ENCODE peak calls at places on chromosomes 2 and 18, in five cellular contexts. I is naive thymus-derived CD8-positive, alpha-beta T cell; V is 8988T; X is HT-29; E is mucosa of gallbladder. N is an unnamed sample.

GRCh38 chr2:65186093-65186868 is 41.4 kb upstream of the ACTR2 start:
- DNase-seq in E (no peak), I (no peak), X (no peak), V (no peak), N (no peak)

GRCh38 chr2:101263377-101263800 is 10.7 kb downstream of the CNOT11 start:
- DNase-seq in I (no peak), V (no peak), X (no peak), E (no peak), N (no peak)

GRCh38 chr2:168567840-168568239 is 111.8 kb downstream of the CERS6 start:
- DNase-seq in E (no peak), X (no peak), I (no peak), V (no peak), N (no peak)

GRCh38 chr2:120447122-120447785 is 101.3 kb downstream of the INHBB start:
- DNase-seq in I (no peak), V (no peak), X (no peak), E (no peak), N (no peak)

GRCh38 chr2:117973498-117974082 is 40.3 kb downstream of the CCDC93 start:
- DNase-seq in I (no peak), E (no peak), V (no peak), X (no peak), N (no peak)

GRCh38 chr2:9782197-9782719 is 61.0 kb upstream of the TAF1B start:
- DNase-seq in V (no peak), E (no peak), I (no peak), X (peak), N (peak)

GRCh38 chr2:64688909-64689308 is 35.2 kb upstream of the SERTAD2 start:
- DNase-seq in V (no peak), X (no peak), I (no peak), E (no peak), N (no peak)

GRCh38 chr18:318791-319291 is 51.0 kb upstream of the THOC1 start:
- DNase-seq in I (no peak), X (no peak), V (no peak), E (no peak), N (no peak)

GRCh38 chr2:101698419-101699190 is 1.1 kb downstream of the MAP4K4 start:
- DNase-seq in V (no peak), X (peak), I (peak), E (no peak), N (no peak)

GRCh38 chr2:95539836-95540235 is 52.0 kb upstream of the TRIM43 start:
- DNase-seq in V (no peak), I (no peak), X (no peak), E (no peak), N (no peak)

GRCh38 chr2:238927746-238928519 is 80.0 kb downstream of the TWIST2 start:
- DNase-seq in X (no peak), E (no peak), I (no peak), V (no peak), N (no peak)

GRCh38 chr2:88416016-88416663 is 36.4 kb downstream of the FOXI3 start:
- DNase-seq in E (no peak), X (no peak), I (no peak), V (no peak), N (no peak)

GRCh38 chr2:219713110-219713509 is 85.7 kb downstream of the SLC4A3 start:
- DNase-seq in V (no peak), I (no peak), X (peak), E (no peak), N (no peak)

GRCh38 chr2:5867045-5867444 is 174.9 kb downstream of the SOX11 start:
- DNase-seq in V (no peak), I (no peak), X (no peak), E (no peak), N (no peak)

GRCh38 chr2:201707753-201708152 is 9.3 kb upstream of the MPP4 start:
- DNase-seq in E (no peak), I (no peak), V (no peak), X (no peak), N (no peak)

GRCh38 chr18:36592282-36592681 is 236.5 kb downstream of the TPGS2 start:
- DNase-seq in I (no peak), V (no peak), E (no peak), X (no peak), N (no peak)

GRCh38 chr2:183868707-183869106 is 729.6 kb upstream of the ZNF804A start:
- DNase-seq in E (no peak), V (no peak), X (no peak), I (no peak), N (no peak)

GRCh38 chr2:178990533-178991241 is 59.2 kb downstream of the CCDC141 start:
- DNase-seq in V (no peak), I (no peak), X (no peak), E (no peak), N (no peak)

GRCh38 chr2:32384529-32384928 is 27.7 kb downstream of the BIRC6 start:
- DNase-seq in E (no peak), V (no peak), I (no peak), X (no peak), N (no peak)

GRCh38 chr2:64838817-64839216 is 150.4 kb upstream of the SLC1A4 start:
- DNase-seq in V (peak), X (no peak), I (no peak), E (no peak), N (no peak)

GRCh38 chr18:58364867-58365533 is 263.9 kb downstream of the ALPK2 start:
- DNase-seq in I (no peak), V (no peak), E (no peak), X (no peak), N (no peak)

N was measured in T-cell.